ENCODE peak calls at places on chromosomes 6 and 20, in four cellular contexts. One of them, this sample, is unnamed.

GRCh38 chr6:128725271-128726233 is 157.4 kb upstream of the LAMA2 start:
- DNase-seq in Panc1: peak; percentile 2
- DNase-seq in hepatocyte: peak; percentile 64
- DNase-seq in fibroblast of lung: peak; percentile 52
- DNase-seq in this sample: peak; percentile 69

GRCh38 chr20:51628533-51629398 is 86.2 kb upstream of the NFATC2 start:
- DNase-seq in Panc1: no peak
- DNase-seq in hepatocyte: no peak
- DNase-seq in fibroblast of lung: peak; percentile 91
- DNase-seq in this sample: peak; percentile 93

GRCh38 chr6:118739976-118740771 is 88.8 kb upstream of the CEP85L start:
- DNase-seq in Panc1: no peak
- DNase-seq in hepatocyte: no peak
- DNase-seq in fibroblast of lung: peak; percentile 72
- DNase-seq in this sample: peak; percentile 56

GRCh38 chr6:44058617-44059358 is 68.5 kb downstream of the MRPL14 start:
- DNase-seq in Panc1: peak; percentile 85
- DNase-seq in hepatocyte: peak; percentile 88
- DNase-seq in fibroblast of lung: peak; percentile 100
- DNase-seq in this sample: peak; percentile 100

GRCh38 chr6:24495516-24495847 is 713 bp downstream of the ALDH5A1 start:
- DNase-seq in Panc1: no peak
- DNase-seq in hepatocyte: peak; percentile 55
- DNase-seq in fibroblast of lung: peak; percentile 61
- DNase-seq in this sample: peak; percentile 72

GRCh38 chr6:110329729-110330436 is 28.3 kb downstream of the METTL24 start:
- DNase-seq in Panc1: no peak
- DNase-seq in hepatocyte: peak; percentile 48
- DNase-seq in fibroblast of lung: peak; percentile 54
- DNase-seq in this sample: peak; percentile 67

GRCh38 chr6:32855467-32856174 is 1.6 kb downstream of the PSMB9 start:
- DNase-seq in Panc1: no peak
- DNase-seq in hepatocyte: no peak
- DNase-seq in fibroblast of lung: no peak
- DNase-seq in this sample: no peak

GRCh38 chr6:40387871-40388264 is 199.3 kb downstream of the LRFN2 start:
- DNase-seq in Panc1: no peak
- DNase-seq in hepatocyte: no peak
- DNase-seq in fibroblast of lung: no peak
- DNase-seq in this sample: no peak

GRCh38 chr6:158817298-158818007 is 1.7 kb downstream of the EZR start:
- DNase-seq in Panc1: no peak
- DNase-seq in hepatocyte: peak; percentile 63
- DNase-seq in fibroblast of lung: peak; percentile 54
- DNase-seq in this sample: peak; percentile 31

GRCh38 chr20:58127731-58128130 is 100.7 kb downstream of the ANKRD60 start:
- DNase-seq in Panc1: no peak
- DNase-seq in hepatocyte: no peak
- DNase-seq in fibroblast of lung: peak; percentile 99
- DNase-seq in this sample: peak; percentile 79

GRCh38 chr6:158095031-158095430 is 73.0 kb downstream of the SERAC1 start:
- DNase-seq in Panc1: no peak
- DNase-seq in hepatocyte: no peak
- DNase-seq in fibroblast of lung: no peak
- DNase-seq in this sample: peak; percentile 25

GRCh38 chr6:53119772-53120409 is 28.8 kb downstream of the GCM1 start:
- DNase-seq in Panc1: peak; percentile 22
- DNase-seq in hepatocyte: peak; percentile 52
- DNase-seq in fibroblast of lung: peak; percentile 32
- DNase-seq in this sample: peak; percentile 55

GRCh38 chr6:139370047-139370706 is 4.3 kb downstream of the CITED2 start:
- DNase-seq in Panc1: no peak
- DNase-seq in hepatocyte: peak; percentile 62
- DNase-seq in fibroblast of lung: peak; percentile 79
- DNase-seq in this sample: peak; percentile 94

GRCh38 chr20:22394583-22394982 is 189.8 kb downstream of the FOXA2 start:
- DNase-seq in Panc1: no peak
- DNase-seq in hepatocyte: no peak
- DNase-seq in fibroblast of lung: no peak
- DNase-seq in this sample: no peak

GRCh38 chr6:130622142-130622541 is 205.1 kb upstream of the SMLR1 start:
- DNase-seq in Panc1: no peak
- DNase-seq in hepatocyte: no peak
- DNase-seq in fibroblast of lung: peak; percentile 40
- DNase-seq in this sample: peak; percentile 51

GRCh38 chr6:143441680-143442359 is 8.7 kb downstream of the ADAT2 start:
- DNase-seq in Panc1: no peak
- DNase-seq in hepatocyte: no peak
- DNase-seq in fibroblast of lung: peak; percentile 80
- DNase-seq in this sample: peak; percentile 22

GRCh38 chr20:57952136-57952535 is 242.3 kb upstream of the PMEPA1 start:
- DNase-seq in Panc1: no peak
- DNase-seq in hepatocyte: no peak
- DNase-seq in fibroblast of lung: no peak
- DNase-seq in this sample: no peak

GRCh38 chr20:37352611-37352980 is 6.7 kb downstream of the SRC start:
- DNase-seq in Panc1: no peak
- DNase-seq in hepatocyte: no peak
- DNase-seq in fibroblast of lung: no peak
- DNase-seq in this sample: no peak

GRCh38 chr20:62832951-62833391 is 16.1 kb downstream of the COL9A3 start:
- DNase-seq in Panc1: no peak
- DNase-seq in hepatocyte: no peak
- DNase-seq in fibroblast of lung: no peak
- DNase-seq in this sample: no peak

GRCh38 chr20:4119854-4120209 is 104.5 kb upstream of the RNF24 start:
- DNase-seq in Panc1: no peak
- DNase-seq in hepatocyte: no peak
- DNase-seq in fibroblast of lung: no peak
- DNase-seq in this sample: peak; percentile 37

GRCh38 chr6:47098570-47098993 is 56.5 kb upstream of the ADGRF1 start:
- DNase-seq in Panc1: no peak
- DNase-seq in hepatocyte: peak; percentile 73
- DNase-seq in fibroblast of lung: peak; percentile 28
- DNase-seq in this sample: peak; percentile 61

GRCh38 chr6:17987576-17988421 is at the start of gene KIF13A:
- DNase-seq in Panc1: no peak
- DNase-seq in hepatocyte: peak; percentile 84
- DNase-seq in fibroblast of lung: peak; percentile 68
- DNase-seq in this sample: peak; percentile 57

GRCh38 chr6:46993846-46994245 is 48.3 kb downstream of the ADGRF1 start:
- DNase-seq in Panc1: peak; percentile 50
- DNase-seq in hepatocyte: no peak
- DNase-seq in fibroblast of lung: peak; percentile 99
- DNase-seq in this sample: peak; percentile 68

GRCh38 chr6:35385457-35386202 is 43.3 kb downstream of the PPARD start:
- DNase-seq in Panc1: no peak
- DNase-seq in hepatocyte: peak; percentile 38
- DNase-seq in fibroblast of lung: peak; percentile 57
- DNase-seq in this sample: peak; percentile 78

GRCh38 chr6:12548526-12548925 is 168.0 kb upstream of the PHACTR1 start:
- DNase-seq in Panc1: no peak
- DNase-seq in hepatocyte: no peak
- DNase-seq in fibroblast of lung: peak; percentile 95
- DNase-seq in this sample: peak; percentile 77

GRCh38 chr20:50982372-50982771 is 23.8 kb downstream of the MOCS3 start:
- DNase-seq in Panc1: no peak
- DNase-seq in hepatocyte: peak; percentile 70
- DNase-seq in fibroblast of lung: peak; percentile 67
- DNase-seq in this sample: peak; percentile 74

DNA sequence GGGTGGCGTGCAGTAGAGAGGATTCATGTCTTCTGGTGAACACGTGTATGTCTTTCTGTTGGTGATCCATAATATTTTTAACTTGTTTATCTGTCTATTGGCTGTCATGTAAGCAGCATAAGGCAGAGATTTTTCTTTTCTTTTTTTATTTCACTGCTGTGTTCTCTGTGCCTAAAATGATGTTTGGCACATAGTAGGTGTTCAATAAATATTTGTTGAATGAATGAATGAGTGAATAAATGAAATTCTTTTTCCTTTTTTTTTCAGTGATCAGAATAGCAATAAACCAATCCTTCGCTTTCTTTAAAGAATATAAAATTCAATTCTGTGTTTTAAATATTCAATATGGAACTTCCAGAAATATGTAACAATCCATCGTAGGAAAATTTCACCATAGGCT is 30.0 kb downstream of the MAK start:
- DNase-seq in Panc1: no peak
- DNase-seq in hepatocyte: no peak
- DNase-seq in fibroblast of lung: no peak
- DNase-seq in this sample: no peak
- H3K4me3 ChIP-seq in Panc1: no peak overlapping the region
- H3K4me3 ChIP-seq in hepatocyte: no peak overlapping the region
- H3K4me3 ChIP-seq in fibroblast of lung: no peak overlapping the region
- H3K4me3 ChIP-seq in this sample: no peak overlapping the region

GRCh38 chr6:3750324-3751018 is 1.0 kb downstream of the PXDC1 start:
- DNase-seq in Panc1: no peak
- DNase-seq in hepatocyte: peak; percentile 89
- DNase-seq in fibroblast of lung: peak; percentile 74
- DNase-seq in this sample: peak; percentile 81

GRCh38 chr6:3751019-3751729 is at the start of gene PXDC1:
- DNase-seq in Panc1: no peak
- DNase-seq in hepatocyte: peak; percentile 66
- DNase-seq in fibroblast of lung: no peak
- DNase-seq in this sample: peak; percentile 33

GRCh38 chr6:3752538-3753227 is 1.2 kb upstream of the PXDC1 start:
- DNase-seq in Panc1: no peak
- DNase-seq in hepatocyte: no peak
- DNase-seq in fibroblast of lung: no peak
- DNase-seq in this sample: no peak

GRCh38 chr6:3753228-3753795 is 1.8 kb upstream of the PXDC1 start:
- DNase-seq in Panc1: no peak
- DNase-seq in hepatocyte: no peak
- DNase-seq in fibroblast of lung: no peak
- DNase-seq in this sample: peak; percentile 63

GRCh38 chr6:3751730-3752537 is 421 bp upstream of the PXDC1 start:
- DNase-seq in Panc1: no peak
- DNase-seq in hepatocyte: peak; percentile 97
- DNase-seq in fibroblast of lung: peak; percentile 93
- DNase-seq in this sample: peak; percentile 94
- TF ChIP-seq CTCF in Panc1: peak; percentile 57
- TF ChIP-seq CTCF in hepatocyte: peak; percentile 40
- TF ChIP-seq CTCF in fibroblast of lung: peak; percentile 34
- TF ChIP-seq CTCF in this sample: peak; percentile 41

DNA sequence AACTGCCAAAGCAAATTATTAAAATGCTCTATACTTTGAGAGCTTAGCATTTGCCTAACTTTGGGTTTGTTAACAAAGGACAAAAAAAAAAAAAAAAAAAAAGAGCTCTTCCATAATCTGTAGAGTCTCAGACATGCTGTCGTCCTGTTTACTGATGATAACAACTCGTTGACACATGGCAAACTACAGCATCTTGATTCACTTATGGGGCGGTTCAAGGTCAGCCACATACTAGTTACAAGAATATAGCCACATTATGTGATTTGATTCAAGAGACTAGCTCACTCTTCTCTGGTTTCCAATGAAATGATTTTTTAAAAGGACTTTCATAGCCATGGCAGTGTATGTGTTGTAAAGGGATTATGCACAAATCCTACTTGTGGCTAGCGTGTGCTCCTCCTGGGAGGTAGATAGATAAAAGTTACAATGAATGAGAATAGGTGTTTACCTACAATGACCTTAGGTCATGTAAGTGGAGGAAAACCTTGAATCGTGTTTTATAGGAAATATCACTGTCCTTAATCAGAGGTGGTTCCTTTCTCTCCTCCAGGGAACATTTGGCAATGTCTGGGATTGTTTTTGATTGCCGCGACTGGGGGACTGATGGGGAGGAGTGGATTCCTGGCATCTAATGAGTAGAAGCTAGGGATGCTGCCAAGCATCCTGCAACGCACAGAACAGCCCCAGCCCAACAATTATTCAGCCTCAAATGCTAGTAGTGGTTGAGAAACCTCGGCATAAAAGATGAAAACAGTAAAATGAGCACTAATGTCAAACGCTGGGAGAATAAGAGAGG is 969.2 kb upstream of the SLC35B3 start:
- DNase-seq in Panc1: no peak
- DNase-seq in hepatocyte: no peak
- DNase-seq in fibroblast of lung: peak; percentile 50
- DNase-seq in this sample: no peak
- H3K4me3 ChIP-seq in Panc1: peak overlapping the region; percentile 23
- H3K4me3 ChIP-seq in hepatocyte: no peak overlapping the region
- H3K4me3 ChIP-seq in fibroblast of lung: no peak overlapping the region
- H3K4me3 ChIP-seq in this sample: no peak overlapping the region

GRCh38 chr6:108751851-108752732 is 96.1 kb upstream of the ARMC2 start:
- DNase-seq in Panc1: no peak
- DNase-seq in hepatocyte: no peak
- DNase-seq in fibroblast of lung: no peak
- DNase-seq in this sample: no peak
- TF ChIP-seq CTCF in Panc1: no peak
- TF ChIP-seq CTCF in hepatocyte: no peak
- TF ChIP-seq CTCF in fibroblast of lung: no peak
- TF ChIP-seq CTCF in this sample: no peak

GRCh38 chr6:160974304-160974771 is 17.2 kb upstream of the MAP3K4 start:
- DNase-seq in Panc1: no peak
- DNase-seq in hepatocyte: peak; percentile 53
- DNase-seq in fibroblast of lung: peak; percentile 95
- DNase-seq in this sample: peak; percentile 93

GRCh38 chr6:160973856-160974255 is 17.7 kb upstream of the MAP3K4 start:
- DNase-seq in Panc1: no peak
- DNase-seq in hepatocyte: no peak
- DNase-seq in fibroblast of lung: peak; percentile 47
- DNase-seq in this sample: peak; percentile 49

GRCh38 chr6:160972111-160972510 is 19.5 kb upstream of the MAP3K4 start:
- DNase-seq in Panc1: no peak
- DNase-seq in hepatocyte: no peak
- DNase-seq in fibroblast of lung: peak; percentile 98
- DNase-seq in this sample: peak; percentile 97

GRCh38 chr6:160975111-160975510 is 16.5 kb upstream of the MAP3K4 start:
- DNase-seq in Panc1: no peak
- DNase-seq in hepatocyte: no peak
- DNase-seq in fibroblast of lung: no peak
- DNase-seq in this sample: no peak

DNA sequence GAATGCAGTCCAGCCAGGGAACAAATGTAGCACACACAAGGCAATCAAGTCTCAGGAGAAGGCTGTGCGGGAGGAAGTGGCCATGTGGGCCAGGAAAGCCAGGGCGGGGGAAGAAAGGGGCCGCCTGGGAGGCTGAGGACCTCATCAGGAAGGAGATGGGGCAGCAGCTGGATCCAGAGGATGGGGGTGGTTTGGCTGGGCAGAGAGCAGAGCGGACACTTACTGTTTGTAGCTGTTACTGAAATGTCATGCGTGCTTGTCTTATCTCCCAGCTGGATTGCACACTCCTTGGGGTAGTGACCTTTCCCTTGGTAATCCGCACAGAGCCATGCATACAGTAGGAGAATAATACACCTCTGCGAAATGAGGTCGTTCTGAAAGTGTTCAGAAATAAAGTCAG is 18.3 kb upstream of the MAP3K4 start:
- DNase-seq in Panc1: no peak
- DNase-seq in hepatocyte: peak; percentile 60
- DNase-seq in fibroblast of lung: peak; percentile 27
- DNase-seq in this sample: peak; percentile 82
- H3K4me3 ChIP-seq in Panc1: no peak overlapping the region
- H3K4me3 ChIP-seq in hepatocyte: no peak overlapping the region
- H3K4me3 ChIP-seq in fibroblast of lung: no peak overlapping the region
- H3K4me3 ChIP-seq in this sample: no peak overlapping the region

This sample was measured in choroid plexus epithelial cell.